ENCODE peak calls at places on chromosomes 1 and 21, in ten cellular contexts. S is breast epithelium, T is fibroblast of pulmonary artery, M is IMR-90, U is adrenal gland, D is mucosa of descending colon, A is uterus, H is stomach, W is sigmoid colon, Z is MM.1S. J is an unnamed sample.

GRCh38 chr1:156659994-156660751 is 17.0 kb downstream of the NES start:
- DNase-seq in S (peak), T (peak), M (peak), U (peak), D (peak), A (peak), H (peak), W (peak), Z (peak), J (peak)

GRCh38 chr1:108124622-108125311 is 75.4 kb downstream of the SLC25A24 start:
- DNase-seq in S (no peak), T (no peak), M (no peak), U (no peak), D (no peak), A (no peak), H (no peak), W (no peak), Z (no peak), J (no peak)

GRCh38 chr1:64923294-64923718 is 43.0 kb downstream of the JAK1 start:
- DNase-seq in S (no peak), T (no peak), M (no peak), U (no peak), D (no peak), A (no peak), H (no peak), W (no peak), Z (no peak), J (no peak)

GRCh38 chr1:25748531-25749205 is 51.3 kb upstream of the SELENON start:
- DNase-seq in S (no peak), T (no peak), M (no peak), U (no peak), D (no peak), A (no peak), H (peak), W (no peak), Z (no peak), J (peak)

GRCh38 chr1:44417351-44418021 is 12.4 kb downstream of the RNF220 start:
- DNase-seq in S (no peak), T (peak), M (no peak), U (no peak), D (peak), A (no peak), H (peak), W (no peak), Z (no peak), J (no peak)

GRCh38 chr1:920506-920905 is 3.2 kb upstream of the SAMD11 start:
- DNase-seq in S (no peak), T (no peak), M (no peak), U (no peak), D (no peak), A (no peak), H (no peak), W (no peak), Z (no peak), J (no peak)

GRCh38 chr1:10630661-10631120 is 155.9 kb downstream of the PEX14 start:
- DNase-seq in S (no peak), T (no peak), M (no peak), U (no peak), D (no peak), A (peak), H (no peak), W (peak), Z (no peak), J (no peak)

GRCh38 chr1:24964811-24965570 is 34.9 kb upstream of the RUNX3 start:
- DNase-seq in S (no peak), T (no peak), M (peak), U (no peak), D (peak), A (no peak), H (peak), W (peak), Z (peak), J (no peak)

GRCh38 chr1:233907139-233907538 is 2.7 kb downstream of the SLC35F3 start:
- DNase-seq in S (no peak), T (no peak), M (no peak), U (peak), D (no peak), A (no peak), H (no peak), W (no peak), Z (no peak), J (peak)

GRCh38 chr21:45698493-45698947 is 55.0 kb downstream of the PCBP3 start:
- DNase-seq in S (no peak), T (peak), M (peak), U (peak), D (no peak), A (peak), H (no peak), W (peak), Z (no peak), J (peak)

GRCh38 chr1:53946252-53947171 is at the start of gene LRRC42:
- DNase-seq in S (peak), T (no peak), M (no peak), U (no peak), D (no peak), A (no peak), H (no peak), W (no peak), Z (no peak), J (no peak)

GRCh38 chr1:54016343-54017282 is 1.4 kb downstream of the LDLRAD1 start:
- DNase-seq in S (peak), T (peak), M (peak), U (no peak), D (no peak), A (no peak), H (peak), W (no peak), Z (no peak), J (peak)

GRCh38 chr1:66623812-66624211 is 89.9 kb downstream of the SGIP1 start:
- DNase-seq in S (no peak), T (peak), M (peak), U (no peak), D (no peak), A (no peak), H (no peak), W (no peak), Z (no peak), J (no peak)

GRCh38 chr21:36883532-36884486 is 82.7 kb downstream of the HLCS start:
- DNase-seq in S (no peak), T (no peak), M (peak), U (no peak), D (no peak), A (no peak), H (no peak), W (no peak), Z (no peak), J (no peak)

GRCh38 chr21:34004013-34004938 is 69.1 kb upstream of the MRPS6 start:
- DNase-seq in S (no peak), T (no peak), M (peak), U (no peak), D (no peak), A (peak), H (no peak), W (peak), Z (no peak), J (no peak)

GRCh38 chr1:17355898-17356297 is 16.1 kb upstream of the PADI6 start:
- DNase-seq in S (no peak), T (no peak), M (no peak), U (no peak), D (no peak), A (no peak), H (no peak), W (no peak), Z (no peak), J (no peak)

GRCh38 chr21:44298301-44298700 is 1.6 kb upstream of the PFKL start:
- DNase-seq in S (no peak), T (peak), M (peak), U (no peak), D (no peak), A (no peak), H (no peak), W (no peak), Z (peak), J (peak)

GRCh38 chr1:81949421-81949820 is 148.7 kb downstream of the ADGRL2 start:
- DNase-seq in S (no peak), T (no peak), M (no peak), U (no peak), D (no peak), A (no peak), H (no peak), W (no peak), Z (no peak), J (peak)

GRCh38 chr1:168637350-168637991 is 61.1 kb downstream of the XCL1 start:
- DNase-seq in S (no peak), T (peak), M (peak), U (no peak), D (no peak), A (no peak), H (no peak), W (no peak), Z (peak), J (peak)

GRCh38 chr1:118989006-118989736 is 1.0 kb upstream of the TBX15 start:
- DNase-seq in S (no peak), T (no peak), M (no peak), U (no peak), D (no peak), A (no peak), H (no peak), W (no peak), Z (no peak), J (no peak)

GRCh38 chr1:217029311-217030157 is 306.3 kb upstream of the ESRRG start:
- DNase-seq in S (no peak), T (peak), M (peak), U (no peak), D (no peak), A (no peak), H (peak), W (no peak), Z (no peak), J (peak)

GRCh38 chr1:196209983-196210382 is 398.3 kb downstream of the KCNT2 start:
- DNase-seq in S (no peak), T (peak), M (no peak), U (no peak), D (no peak), A (no peak), H (no peak), W (no peak), Z (no peak), J (no peak)

DNA sequence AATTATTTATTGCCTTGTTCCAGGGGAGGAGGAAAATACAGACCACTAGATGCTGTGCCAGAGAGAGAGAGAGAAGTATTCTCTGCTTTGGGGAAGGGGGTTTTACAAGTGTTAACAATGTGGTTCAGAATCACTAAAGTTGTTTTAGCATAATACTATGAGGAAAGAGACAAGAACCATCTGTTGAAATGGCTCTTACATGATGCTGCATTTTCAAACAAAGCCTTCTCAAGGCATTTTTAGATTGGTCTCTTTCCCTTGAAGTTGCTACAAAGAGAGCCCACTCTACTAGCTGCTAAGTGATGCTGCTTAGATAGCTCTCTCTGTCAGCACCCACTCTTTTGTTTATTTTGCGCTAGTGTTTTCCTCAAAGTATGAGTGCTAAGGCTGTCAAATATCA is 255.1 kb downstream of the NFIA start:
- DNase-seq in S (no peak), T (peak), M (peak), U (no peak), D (no peak), A (no peak), H (no peak), W (no peak), Z (no peak), J (no peak)
- H3K4me3 ChIP-seq in S (no peak), T (no peak), M (no peak), U (no peak), D (no peak), A (no peak), H (no peak), W (no peak), Z (no peak), J (no peak)

GRCh38 chr1:227449051-227449450 is 114.3 kb upstream of the ZNF678 start:
- DNase-seq in S (no peak), T (no peak), M (no peak), U (no peak), D (no peak), A (no peak), H (no peak), W (no peak), Z (peak), J (peak)
- TF ChIP-seq CTCF in S (no peak), T (peak), M (peak), U (peak), D (no peak), A (no peak), H (no peak), W (no peak), Z (peak), J (peak)

GRCh38 chr1:155070721-155071556 is 7.4 kb downstream of the EFNA4 start:
- DNase-seq in S (no peak), T (peak), M (peak), U (peak), D (peak), A (peak), H (peak), W (peak), Z (peak), J (peak)
- H3K4me3 ChIP-seq in S (peak), T (peak), M (peak), U (no peak), D (peak), A (peak), H (peak), W (peak), Z (peak), J (peak)

DNA sequence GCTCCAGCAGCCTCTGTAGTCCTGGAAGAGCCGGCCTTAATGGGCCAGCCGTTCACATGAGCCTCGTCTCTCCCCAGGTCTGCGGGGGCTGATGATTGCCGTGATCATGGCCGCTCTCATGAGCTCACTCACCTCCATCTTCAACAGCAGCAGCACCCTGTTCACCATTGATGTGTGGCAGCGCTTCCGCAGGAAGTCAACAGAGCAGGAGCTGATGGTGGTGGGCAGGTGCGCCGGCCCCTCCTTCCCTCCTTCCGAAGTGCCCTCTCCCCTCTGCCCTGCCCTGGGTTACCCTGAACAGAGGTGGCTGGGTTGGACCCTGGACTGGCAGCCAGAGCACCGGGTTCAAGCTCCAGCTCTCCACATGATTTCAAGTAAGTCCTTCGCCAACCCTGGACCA is 13.1 kb downstream of the SLC5A9 start:
- DNase-seq in S (no peak), T (no peak), M (no peak), U (no peak), D (no peak), A (no peak), H (no peak), W (no peak), Z (no peak), J (no peak)
- TF ChIP-seq CTCF in S (no peak), T (no peak), M (no peak), U (no peak), D (no peak), A (no peak), H (no peak), W (no peak), Z (no peak), J (no peak)

DNA sequence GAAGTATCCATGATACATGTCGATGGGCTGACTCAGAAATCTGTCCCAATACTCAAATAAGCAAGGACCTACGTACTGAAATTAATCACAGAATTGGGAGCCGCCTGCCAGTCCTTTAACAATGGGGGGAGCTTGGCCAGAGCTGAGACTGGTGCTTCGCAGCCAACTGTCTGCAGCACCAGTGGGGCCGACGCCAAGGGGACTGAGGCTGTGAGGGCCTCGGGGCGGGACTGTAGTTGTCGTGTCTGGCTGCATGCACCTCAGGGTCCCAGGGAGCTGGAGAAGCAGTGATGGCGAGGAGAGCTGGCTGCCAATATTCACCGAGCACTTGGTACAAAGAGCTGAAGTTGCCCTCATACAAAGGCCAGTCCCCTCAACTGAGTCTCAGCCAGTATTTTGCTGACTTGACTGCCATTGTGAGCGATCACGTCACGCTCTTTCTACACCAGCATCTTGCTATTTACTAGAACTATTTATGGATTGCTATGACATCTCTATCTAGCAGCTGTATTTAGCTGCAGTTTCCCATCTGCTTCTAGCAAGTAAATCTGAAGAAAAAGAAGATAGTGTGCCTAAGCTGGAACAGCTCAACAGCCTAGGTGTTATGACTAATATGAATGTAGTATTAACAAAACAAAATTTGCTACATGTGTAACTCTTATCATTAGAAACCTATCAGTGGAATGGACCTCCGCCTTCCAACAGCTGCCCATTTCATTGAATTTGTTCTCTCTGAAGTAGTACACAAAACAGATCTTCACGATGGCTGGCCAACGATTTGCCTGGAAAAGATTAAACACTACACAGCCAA is 29.2 kb downstream of the EVI5 start:
- DNase-seq in S (no peak), T (peak), M (peak), U (no peak), D (no peak), A (no peak), H (no peak), W (peak), Z (no peak), J (no peak)
- H3K4me3 ChIP-seq in S (no peak), T (no peak), M (no peak), U (no peak), D (no peak), A (no peak), H (no peak), W (no peak), Z (no peak), J (no peak)

DNA sequence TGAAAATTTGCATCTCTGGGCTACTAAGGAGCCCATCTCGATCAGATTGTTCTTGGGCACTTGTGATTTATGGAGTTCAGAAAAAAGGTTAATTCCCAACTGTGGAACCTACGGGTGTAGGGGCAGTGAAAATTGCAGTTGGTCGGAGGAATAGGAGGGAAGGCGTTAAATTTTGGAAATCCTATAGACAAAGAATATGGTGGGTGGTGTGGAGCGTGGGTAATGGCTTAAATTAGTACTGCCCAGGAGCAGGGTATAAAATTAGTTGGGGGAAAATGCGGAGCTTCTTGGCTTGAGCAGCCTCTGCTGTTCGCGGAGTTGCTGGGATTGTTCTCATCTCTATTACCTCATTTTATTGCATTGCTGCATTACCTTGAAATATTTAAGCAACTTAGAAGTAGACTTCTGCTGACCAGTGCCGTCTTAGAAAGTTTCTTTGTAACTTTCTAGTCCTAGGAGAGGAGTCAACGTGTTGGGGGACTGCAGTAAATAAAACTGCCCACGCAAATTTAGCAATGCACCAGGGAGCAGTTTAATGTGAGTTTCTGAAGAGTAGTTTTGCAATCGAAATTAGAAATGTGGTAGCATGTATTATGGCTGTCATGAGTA is 514 bp downstream of the S1PR1 start:
- DNase-seq in S (no peak), T (peak), M (peak), U (no peak), D (no peak), A (peak), H (no peak), W (no peak), Z (no peak), J (peak)
- TF ChIP-seq CTCF in S (no peak), T (peak), M (peak), U (no peak), D (no peak), A (no peak), H (no peak), W (no peak), Z (no peak), J (no peak)

GRCh38 chr1:47417129-47418044 is 1.3 kb downstream of the FOXE3 start:
- DNase-seq in S (no peak), T (no peak), M (no peak), U (no peak), D (no peak), A (no peak), H (no peak), W (no peak), Z (no peak), J (no peak)
- H3K4me3 ChIP-seq in S (no peak), T (no peak), M (no peak), U (no peak), D (no peak), A (no peak), H (no peak), W (no peak), Z (no peak), J (no peak)